ENCODE peak calls at places on chromosomes 5 and 9, in seven cellular contexts. T, U, W, I, N, M and H are unnamed samples.

GRCh38 chr5:127419858-127420257 is 97.6 kb upstream of the PRRC1 start:
- DNase-seq in M (no peak), U (no peak), N (no peak), W (no peak), T (no peak), I (no peak), H (no peak)

GRCh38 chr9:92564479-92564878 is 28.7 kb upstream of the ECM2 start:
- DNase-seq in M (no peak), T (no peak), W (no peak), N (no peak), U (no peak), I (no peak), H (no peak)

GRCh38 chr5:170067152-170067551 is 38.5 kb upstream of the FOXI1 start:
- DNase-seq in M (no peak), T (no peak), U (no peak), N (no peak), W (no peak), I (no peak), H (peak; percentile 0)

GRCh38 chr9:134399435-134400056 is 73.3 kb downstream of the RXRA start:
- DNase-seq in W (no peak), U (no peak), T (no peak), I (peak; percentile 95), M (no peak), N (no peak), H (no peak)

GRCh38 chr5:137195483-137195882 is 303.6 kb downstream of the SPOCK1 start:
- DNase-seq in M (no peak), U (no peak), W (no peak), N (no peak), T (no peak), I (no peak), H (no peak)

GRCh38 chr5:75243100-75243499 is 6.4 kb upstream of the ANKRD31 start:
- DNase-seq in W (no peak), N (no peak), T (no peak), I (no peak), U (no peak), M (no peak), H (no peak)

GRCh38 chr9:131053896-131054295 is 42.4 kb upstream of the AIF1L start:
- DNase-seq in N (no peak), M (no peak), I (no peak), T (no peak), W (no peak), U (no peak), H (no peak)

GRCh38 chr9:129823163-129823933 is 588 bp downstream of the TOR1A start:
- DNase-seq in N (peak; percentile 8), W (no peak), U (no peak), M (no peak), T (peak; percentile 33), I (peak; percentile 76), H (no peak)

GRCh38 chr5:124735169-124735858 is 11.1 kb downstream of the ZNF608 start:
- DNase-seq in M (no peak), W (no peak), I (peak; percentile 82), T (peak; percentile 37), U (no peak), N (no peak), H (no peak)

GRCh38 chr5:72268753-72269410 is 51.2 kb downstream of the MRPS27 start:
- DNase-seq in T (no peak), W (peak; percentile 82), N (peak; percentile 46), U (peak; percentile 11), M (no peak), I (no peak), H (no peak)

GRCh38 chr5:16253856-16254255 is 74.3 kb upstream of the MARCHF11 start:
- DNase-seq in I (no peak), U (no peak), T (no peak), N (no peak), W (no peak), M (no peak), H (no peak)

GRCh38 chr5:34822921-34823715 is 15.8 kb upstream of the TTC23L start:
- DNase-seq in T (no peak), I (no peak), W (no peak), M (no peak), U (no peak), N (no peak), H (no peak)

GRCh38 chr5:36462295-36463021 is 143.9 kb upstream of the SLC1A3 start:
- DNase-seq in W (no peak), T (no peak), I (no peak), N (no peak), M (no peak), U (no peak), H (no peak)